ENCODE peak calls at places on chromosomes 16 and 17, in six cellular contexts. O is HCT116, F is HepG2, X is NT2/D1, K is H1, U is GM12878. T is an unnamed sample.

GRCh38 chr17:44304651-44305050 is 3.8 kb upstream of the RUNDC3A start:
- DNase-seq in U (no peak), O (no peak), K (no peak), X (no peak), F (no peak), T (no peak)

GRCh38 chr16:64410306-64410705 is 711.6 kb downstream of the CDH11 start:
- DNase-seq in K (no peak), U (no peak), O (no peak), X (no peak), F (no peak), T (no peak)

GRCh38 chr16:10738231-10739077 is 5.2 kb upstream of the NUBP1 start:
- DNase-seq in O (peak), K (no peak), U (peak), X (peak), F (peak), T (peak)

GRCh38 chr17:38572665-38573365 is 32.9 kb downstream of the SRCIN1 start:
- DNase-seq in K (no peak), F (no peak), U (no peak), O (no peak), X (no peak), T (peak)

GRCh38 chr17:27552467-27552779 is 78.6 kb upstream of the LGALS9 start:
- DNase-seq in F (peak), X (no peak), O (peak), U (no peak), K (no peak), T (no peak)

GRCh38 chr17:73600103-73600871 is 44.0 kb downstream of the SDK2 start:
- DNase-seq in U (no peak), O (no peak), X (no peak), F (no peak), K (no peak), T (no peak)

GRCh38 chr17:46885956-46886663 is 34.7 kb downstream of the WNT9B start:
- DNase-seq in X (no peak), F (no peak), O (no peak), K (no peak), U (no peak), T (no peak)

GRCh38 chr17:41802961-41803682 is 8.6 kb downstream of the P3H4 start:
- DNase-seq in X (no peak), O (no peak), F (no peak), K (no peak), U (no peak), T (no peak)

GRCh38 chr16:67198238-67198734 is 645 bp upstream of the ELMO3 start:
- DNase-seq in K (peak), O (peak), X (no peak), U (no peak), F (no peak), T (no peak)

GRCh38 chr16:86252596-86252995 is 257.7 kb upstream of the FOXF1 start:
- DNase-seq in O (peak), K (peak), F (no peak), U (no peak), X (peak), T (peak)

GRCh38 chr16:89045181-89045815 is 48.4 kb upstream of the ACSF3 start:
- DNase-seq in K (no peak), X (no peak), O (no peak), U (no peak), F (no peak), T (no peak)

GRCh38 chr16:80557037-80557436 is 16.2 kb downstream of the DYNLRB2 start:
- DNase-seq in U (no peak), X (no peak), K (no peak), F (no peak), O (no peak), T (no peak)

GRCh38 chr16:8173111-8173644 is 417.1 kb downstream of the TMEM114 start:
- DNase-seq in O (peak), K (peak), U (peak), X (peak), F (peak), T (peak)

GRCh38 chr17:19341641-19342610 is 20.6 kb downstream of the B9D1 start:
- DNase-seq in U (no peak), K (no peak), O (no peak), F (no peak), X (no peak), T (no peak)

GRCh38 chr17:4583796-4584124 is 569 bp upstream of the SMTNL2 start:
- DNase-seq in X (no peak), U (no peak), K (peak), F (no peak), O (peak), T (no peak)

GRCh38 chr17:27760069-27760885 is 40.1 kb downstream of the NOS2 start:
- DNase-seq in X (peak), U (no peak), K (peak), O (peak), F (peak), T (peak)

GRCh38 chr17:38464251-38464722 is 36.0 kb downstream of the ARHGAP23 start:
- DNase-seq in F (no peak), X (no peak), K (no peak), O (no peak), U (no peak), T (no peak)

GRCh38 chr17:81920612-81921530 is 2.9 kb upstream of the SIRT7 start:
- DNase-seq in U (no peak), F (no peak), K (no peak), O (no peak), X (no peak), T (peak)

GRCh38 chr17:45150911-45151809 is 2.9 kb downstream of the HEXIM1 start:
- DNase-seq in U (no peak), K (no peak), X (no peak), O (no peak), F (no peak), T (no peak)

GRCh38 chr17:67942810-67943209 is 53.5 kb downstream of the C17orf58 start:
- DNase-seq in K (no peak), X (no peak), O (no peak), U (no peak), F (no peak), T (peak)

GRCh38 chr16:55711959-55712876 is 56.4 kb downstream of the SLC6A2 start:
- DNase-seq in X (peak), K (peak), F (peak), O (peak), U (no peak), T (peak)

DNA sequence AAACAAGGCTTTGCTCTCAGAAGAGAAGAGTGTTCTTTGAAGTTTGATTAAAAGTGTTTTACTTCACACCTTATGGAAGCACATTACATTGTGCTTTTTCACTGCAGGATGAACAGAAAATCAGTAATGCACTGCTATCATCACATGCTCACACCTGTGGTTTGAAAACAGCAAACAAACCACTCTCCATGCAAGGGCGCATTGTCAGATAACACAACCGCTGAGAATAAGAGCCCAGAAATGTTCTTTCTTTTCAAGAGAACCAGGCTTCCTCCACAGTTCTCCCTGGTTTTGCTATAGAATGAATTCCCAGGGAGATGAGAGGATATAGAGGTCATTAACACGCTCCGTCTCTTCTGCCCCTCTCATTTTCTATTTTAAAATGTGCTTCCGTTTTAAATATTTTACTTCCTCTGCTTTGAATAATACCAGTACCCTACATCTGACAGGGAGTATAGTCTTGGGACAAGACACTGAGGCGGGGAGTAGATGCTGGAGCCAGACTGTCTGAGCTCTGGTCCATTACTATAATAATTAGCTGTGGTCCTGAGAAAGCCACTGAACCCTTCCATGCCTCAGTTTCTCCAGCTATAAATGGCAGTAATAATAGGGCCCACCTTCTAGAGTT is 71.6 kb downstream of the CDK5R1 start:
- DNase-seq in O (no peak), U (peak), X (no peak), F (no peak), K (no peak), T (no peak)
- TF ChIP-seq ZNF274 in O (no peak), U (no peak), X (no peak), F (no peak), K (no peak), T (no peak)

GRCh38 chr17:14756469-14756868 is 455.6 kb downstream of the HS3ST3B1 start:
- DNase-seq in U (no peak), X (no peak), K (no peak), F (peak), O (no peak), T (no peak)
- TF ChIP-seq ZNF274 in U (no peak), X (no peak), K (no peak), F (no peak), O (no peak), T (no peak)

GRCh38 chr17:12983986-12984932 is 33.6 kb downstream of the ELAC2 start:
- DNase-seq in O (no peak), U (no peak), K (no peak), F (no peak), X (no peak), T (no peak)
- TF ChIP-seq ZNF274 in O (no peak), U (no peak), K (no peak), F (no peak), X (no peak), T (no peak)

GRCh38 chr17:79741751-79742588 is 11.2 kb downstream of the ENPP7 start:
- DNase-seq in O (peak), U (no peak), F (peak), K (peak), X (peak), T (peak)
- TF ChIP-seq ZNF274 in O (no peak), U (no peak), F (peak), K (no peak), X (no peak), T (no peak)

GRCh38 chr16:57423152-57423551 is 18.6 kb downstream of the CCL17 start:
- DNase-seq in X (no peak), F (no peak), K (no peak), O (no peak), U (no peak), T (no peak)
- TF ChIP-seq ZNF274 in X (no peak), F (no peak), K (no peak), O (no peak), U (no peak), T (no peak)

DNA sequence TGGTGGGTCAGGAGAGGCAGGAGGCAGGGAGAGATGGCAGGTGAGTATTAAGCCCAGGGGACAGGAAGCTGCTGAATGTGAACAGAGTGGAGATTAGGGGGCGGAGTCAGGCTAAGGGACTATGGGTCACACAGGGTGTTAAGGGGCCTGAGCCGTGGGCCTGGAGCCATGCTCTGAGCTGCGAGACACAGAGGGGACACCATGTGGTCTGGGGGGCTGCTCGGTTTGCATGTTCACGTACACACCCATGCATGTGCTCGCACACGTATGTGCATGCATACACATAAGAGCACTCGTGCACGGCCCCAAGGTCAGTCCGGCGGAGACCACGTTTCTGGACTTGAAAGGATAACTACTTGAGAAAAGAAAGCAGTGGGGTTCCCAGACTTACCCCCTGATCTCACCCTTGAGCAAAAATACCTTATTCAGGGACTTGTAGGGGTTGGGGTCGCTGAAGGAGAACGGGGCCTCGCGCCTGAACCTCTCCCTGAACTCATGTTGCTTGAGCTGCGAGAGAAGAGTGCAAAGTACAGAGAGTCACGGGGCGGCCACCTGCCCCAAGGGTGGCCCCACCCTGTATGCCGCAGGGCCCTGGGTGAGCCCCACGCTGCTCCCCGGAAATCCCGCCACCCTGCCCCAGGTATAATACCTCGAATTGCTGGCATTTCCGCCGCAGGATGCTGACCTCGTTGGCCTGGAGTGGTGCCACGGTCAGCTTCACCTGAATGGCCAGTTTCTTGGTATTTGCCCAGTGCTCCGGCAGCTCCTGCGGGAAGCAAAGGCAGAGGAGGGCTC is 50.8 kb downstream of the DNAH17 start:
- DNase-seq in O (no peak), X (no peak), F (no peak), K (no peak), U (no peak), T (no peak)
- TF ChIP-seq ZNF274 in O (no peak), X (no peak), F (no peak), K (no peak), U (no peak), T (no peak)

DNA sequence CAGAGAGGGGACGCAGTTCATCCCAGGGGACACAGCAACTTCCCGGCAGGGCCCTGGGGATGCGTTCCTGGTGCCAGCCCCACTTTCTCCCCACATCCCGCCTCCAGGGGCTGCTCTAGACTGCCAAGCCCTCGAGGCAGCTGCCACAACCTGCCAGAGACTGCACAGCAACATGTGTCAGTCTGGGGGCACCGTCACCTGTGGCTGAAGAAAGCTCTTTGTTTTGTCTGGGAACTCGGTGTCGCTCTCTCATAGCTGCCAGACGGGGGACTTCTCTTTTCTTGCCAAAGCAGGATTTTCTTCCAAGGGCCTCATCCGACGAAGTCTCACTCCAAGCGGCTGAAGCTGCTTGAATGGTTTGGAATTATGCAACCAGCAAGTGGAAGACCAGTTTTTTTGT is 43.7 kb downstream of the COTL1 start:
- DNase-seq in F (no peak), K (no peak), X (no peak), O (no peak), U (no peak), T (no peak)
- TF ChIP-seq ZNF274 in F (no peak), K (no peak), X (no peak), O (no peak), U (no peak), T (no peak)

T was measured in K562.